ENCODE peak calls at places on chromosomes 6 and 20, in seven cellular contexts. One of them, this sample, is unnamed.

GRCh38 chr6:109290143-109290931 is 91.9 kb downstream of the CD164 start:
- DNase-seq in fibroblast of the aortic adventitia: no peak
- DNase-seq in stomach: no peak
- DNase-seq in MCF 10A: no peak
- DNase-seq in prostate gland: no peak
- DNase-seq in body of pancreas: no peak
- DNase-seq in foreskin fibroblast: no peak
- DNase-seq in this sample: no peak

GRCh38 chr6:126127662-126128061 is 141.3 kb downstream of the TRMT11 start:
- DNase-seq in fibroblast of the aortic adventitia: peak
- DNase-seq in stomach: no peak
- DNase-seq in MCF 10A: peak
- DNase-seq in prostate gland: no peak
- DNase-seq in body of pancreas: no peak
- DNase-seq in foreskin fibroblast: no peak
- DNase-seq in this sample: no peak

GRCh38 chr6:54419885-54420284 is 111.6 kb downstream of the TINAG start:
- DNase-seq in fibroblast of the aortic adventitia: peak
- DNase-seq in stomach: no peak
- DNase-seq in MCF 10A: peak
- DNase-seq in prostate gland: no peak
- DNase-seq in body of pancreas: no peak
- DNase-seq in foreskin fibroblast: peak
- DNase-seq in this sample: peak

GRCh38 chr20:44010162-44010704 is 95.6 kb downstream of the TOX2 start:
- DNase-seq in fibroblast of the aortic adventitia: no peak
- DNase-seq in stomach: no peak
- DNase-seq in MCF 10A: no peak
- DNase-seq in prostate gland: no peak
- DNase-seq in body of pancreas: no peak
- DNase-seq in foreskin fibroblast: no peak
- DNase-seq in this sample: no peak

GRCh38 chr20:53608456-53609413 is 15.1 kb upstream of the ZNF217 start:
- DNase-seq in fibroblast of the aortic adventitia: no peak
- DNase-seq in stomach: peak
- DNase-seq in MCF 10A: no peak
- DNase-seq in prostate gland: peak
- DNase-seq in body of pancreas: no peak
- DNase-seq in foreskin fibroblast: no peak
- DNase-seq in this sample: no peak

GRCh38 chr6:98824163-98824906 is 10.0 kb upstream of the POU3F2 start:
- DNase-seq in fibroblast of the aortic adventitia: no peak
- DNase-seq in stomach: no peak
- DNase-seq in MCF 10A: no peak
- DNase-seq in prostate gland: no peak
- DNase-seq in body of pancreas: no peak
- DNase-seq in foreskin fibroblast: no peak
- DNase-seq in this sample: no peak

GRCh38 chr6:118764766-118765165 is 113.4 kb upstream of the CEP85L start:
- DNase-seq in fibroblast of the aortic adventitia: no peak
- DNase-seq in stomach: no peak
- DNase-seq in MCF 10A: no peak
- DNase-seq in prostate gland: no peak
- DNase-seq in body of pancreas: no peak
- DNase-seq in foreskin fibroblast: no peak
- DNase-seq in this sample: no peak

GRCh38 chr20:51583073-51583472 is 40.6 kb upstream of the NFATC2 start:
- DNase-seq in fibroblast of the aortic adventitia: no peak
- DNase-seq in stomach: peak
- DNase-seq in MCF 10A: no peak
- DNase-seq in prostate gland: no peak
- DNase-seq in body of pancreas: no peak
- DNase-seq in foreskin fibroblast: no peak
- DNase-seq in this sample: no peak

GRCh38 chr20:38875170-38875993 is 50.8 kb upstream of the FAM83D start:
- DNase-seq in fibroblast of the aortic adventitia: no peak
- DNase-seq in stomach: no peak
- DNase-seq in MCF 10A: no peak
- DNase-seq in prostate gland: no peak
- DNase-seq in body of pancreas: no peak
- DNase-seq in foreskin fibroblast: no peak
- DNase-seq in this sample: no peak

GRCh38 chr6:24648276-24648675 is 2.3 kb upstream of the KIAA0319 start:
- DNase-seq in fibroblast of the aortic adventitia: no peak
- DNase-seq in stomach: no peak
- DNase-seq in MCF 10A: no peak
- DNase-seq in prostate gland: no peak
- DNase-seq in body of pancreas: no peak
- DNase-seq in foreskin fibroblast: no peak
- DNase-seq in this sample: no peak

GRCh38 chr6:4133941-4134838 is 1.2 kb downstream of the ECI2 start:
- DNase-seq in fibroblast of the aortic adventitia: peak
- DNase-seq in stomach: peak
- DNase-seq in MCF 10A: peak
- DNase-seq in prostate gland: peak
- DNase-seq in body of pancreas: peak
- DNase-seq in foreskin fibroblast: no peak
- DNase-seq in this sample: no peak

GRCh38 chr6:108029226-108029921 is 45.2 kb downstream of the OSTM1 start:
- DNase-seq in fibroblast of the aortic adventitia: no peak
- DNase-seq in stomach: no peak
- DNase-seq in MCF 10A: no peak
- DNase-seq in prostate gland: no peak
- DNase-seq in body of pancreas: no peak
- DNase-seq in foreskin fibroblast: no peak
- DNase-seq in this sample: no peak

GRCh38 chr6:3165631-3166534 is 8.5 kb upstream of the TUBB2A start:
- DNase-seq in fibroblast of the aortic adventitia: peak
- DNase-seq in stomach: no peak
- DNase-seq in MCF 10A: peak
- DNase-seq in prostate gland: no peak
- DNase-seq in body of pancreas: no peak
- DNase-seq in foreskin fibroblast: no peak
- DNase-seq in this sample: no peak

GRCh38 chr6:70669133-70669532 is 1.4 kb downstream of the SMAP1 start:
- DNase-seq in fibroblast of the aortic adventitia: peak
- DNase-seq in stomach: no peak
- DNase-seq in MCF 10A: peak
- DNase-seq in prostate gland: no peak
- DNase-seq in body of pancreas: no peak
- DNase-seq in foreskin fibroblast: no peak
- DNase-seq in this sample: no peak

GRCh38 chr6:66526061-66526460 is 819.0 kb upstream of the EYS start:
- DNase-seq in fibroblast of the aortic adventitia: no peak
- DNase-seq in stomach: no peak
- DNase-seq in MCF 10A: peak
- DNase-seq in prostate gland: no peak
- DNase-seq in body of pancreas: no peak
- DNase-seq in foreskin fibroblast: no peak
- DNase-seq in this sample: no peak

GRCh38 chr6:84183430-84183829 is 44.0 kb downstream of the CEP162 start:
- DNase-seq in fibroblast of the aortic adventitia: no peak
- DNase-seq in stomach: no peak
- DNase-seq in MCF 10A: no peak
- DNase-seq in prostate gland: no peak
- DNase-seq in body of pancreas: no peak
- DNase-seq in foreskin fibroblast: no peak
- DNase-seq in this sample: no peak

GRCh38 chr6:149834513-149835481 is 29.4 kb downstream of the LRP11 start:
- DNase-seq in fibroblast of the aortic adventitia: peak
- DNase-seq in stomach: peak
- DNase-seq in MCF 10A: peak
- DNase-seq in prostate gland: peak
- DNase-seq in body of pancreas: peak
- DNase-seq in foreskin fibroblast: no peak
- DNase-seq in this sample: no peak

DNA sequence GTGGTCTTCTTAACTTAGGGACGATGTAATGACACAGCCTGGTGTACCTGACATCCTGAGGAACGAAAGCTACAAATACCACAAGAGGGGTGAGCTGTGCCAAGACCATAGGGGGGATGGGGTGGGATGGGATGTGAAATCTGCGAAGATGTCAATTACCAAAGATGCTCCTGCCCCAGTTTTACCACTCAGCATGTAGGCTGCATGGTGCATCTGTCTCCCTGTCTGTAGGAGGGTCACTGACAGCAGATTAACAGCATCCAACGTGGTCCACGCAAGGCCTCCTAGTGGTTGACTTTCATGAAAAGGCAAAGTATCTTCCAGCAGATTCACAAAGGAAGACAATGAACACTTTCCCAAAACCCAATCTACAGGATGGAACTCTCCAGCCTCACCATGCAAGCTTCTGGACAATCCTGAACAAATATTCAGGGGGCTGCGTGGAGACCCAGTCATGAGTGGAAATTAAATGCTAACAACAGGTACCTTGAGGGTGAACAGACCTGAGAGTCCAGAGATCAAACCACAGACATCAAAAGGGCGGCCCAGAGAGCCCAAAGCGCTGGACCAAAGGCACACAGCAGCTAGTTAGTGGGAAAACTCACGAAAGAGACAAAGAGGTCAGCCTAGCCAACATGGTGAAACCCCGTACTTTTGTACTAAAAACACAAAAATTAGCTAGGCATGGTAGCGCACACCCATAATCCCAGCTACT is 44.4 kb downstream of the ZMYND8 start:
- DNase-seq in fibroblast of the aortic adventitia: no peak
- DNase-seq in stomach: no peak
- DNase-seq in MCF 10A: no peak
- DNase-seq in prostate gland: no peak
- DNase-seq in body of pancreas: no peak
- DNase-seq in foreskin fibroblast: no peak
- DNase-seq in this sample: no peak
- TF ChIP-seq CTCF in fibroblast of the aortic adventitia: no peak
- TF ChIP-seq CTCF in stomach: no peak
- TF ChIP-seq CTCF in MCF 10A: no peak
- TF ChIP-seq CTCF in prostate gland: no peak
- TF ChIP-seq CTCF in body of pancreas: no peak
- TF ChIP-seq CTCF in foreskin fibroblast: no peak
- TF ChIP-seq CTCF in this sample: no peak

DNA sequence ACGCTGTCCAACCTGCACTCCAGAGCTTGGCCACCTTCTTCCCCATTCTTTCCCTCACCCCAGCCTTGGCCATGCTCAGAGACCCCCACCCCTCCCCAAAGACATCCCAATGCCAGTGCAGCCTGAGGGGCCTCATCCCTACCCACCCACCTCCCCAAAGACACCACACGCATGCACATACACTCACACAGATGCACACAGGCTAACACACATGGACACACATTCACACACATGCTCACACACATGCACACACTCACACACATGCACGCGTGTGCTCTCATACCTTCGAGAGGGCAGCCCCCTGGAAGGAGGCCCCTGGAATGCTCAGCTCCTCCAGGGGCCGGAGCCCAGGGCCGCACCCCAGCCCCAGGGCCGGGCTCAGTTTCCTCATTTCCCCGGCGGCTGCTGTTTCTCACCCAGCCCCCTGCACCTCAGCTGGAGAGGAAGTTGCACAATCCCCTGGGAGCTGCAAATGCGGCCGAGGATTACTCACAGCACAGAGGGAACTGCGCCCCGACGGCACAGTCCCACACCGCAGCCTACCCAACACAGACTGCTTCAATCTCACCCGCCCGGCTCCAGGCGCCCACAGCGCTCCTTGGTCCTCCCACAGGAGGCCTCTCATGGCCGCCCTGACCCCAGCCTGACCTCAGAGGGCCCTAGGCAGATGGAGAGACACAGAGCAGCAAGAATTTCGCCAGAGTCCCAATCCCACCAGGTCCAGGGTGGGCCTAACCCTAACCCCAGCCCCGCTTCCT is 12.1 kb downstream of the TFEB start:
- DNase-seq in fibroblast of the aortic adventitia: peak
- DNase-seq in stomach: peak
- DNase-seq in MCF 10A: peak
- DNase-seq in prostate gland: peak
- DNase-seq in body of pancreas: peak
- DNase-seq in foreskin fibroblast: peak
- DNase-seq in this sample: peak
- TF ChIP-seq CTCF in fibroblast of the aortic adventitia: no peak
- TF ChIP-seq CTCF in stomach: no peak
- TF ChIP-seq CTCF in MCF 10A: no peak
- TF ChIP-seq CTCF in prostate gland: no peak
- TF ChIP-seq CTCF in body of pancreas: no peak
- TF ChIP-seq CTCF in foreskin fibroblast: no peak
- TF ChIP-seq CTCF in this sample: no peak

DNA sequence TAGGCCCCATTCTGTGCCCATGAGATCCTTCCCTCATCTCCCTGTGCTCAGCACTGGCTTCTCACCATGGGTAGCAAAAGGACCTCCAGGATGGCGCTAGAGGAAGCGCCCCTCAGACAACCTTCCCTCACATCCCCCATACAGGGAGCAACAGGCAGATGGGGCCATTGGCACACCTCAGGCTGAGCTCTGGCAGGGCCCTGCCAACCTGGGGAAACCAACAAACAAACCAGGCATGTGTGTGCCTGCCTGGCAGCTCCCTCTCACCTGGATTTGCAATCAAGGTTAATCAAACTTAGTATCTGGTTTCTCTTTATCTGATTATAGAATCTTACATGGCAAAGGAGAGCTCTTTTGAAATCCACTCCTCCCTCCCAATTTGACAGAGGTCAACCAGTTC is 134.9 kb downstream of the SLC23A2 start:
- DNase-seq in fibroblast of the aortic adventitia: no peak
- DNase-seq in stomach: no peak
- DNase-seq in MCF 10A: peak
- DNase-seq in prostate gland: peak
- DNase-seq in body of pancreas: no peak
- DNase-seq in foreskin fibroblast: no peak
- DNase-seq in this sample: no peak
- TF ChIP-seq CTCF in fibroblast of the aortic adventitia: no peak
- TF ChIP-seq CTCF in stomach: no peak
- TF ChIP-seq CTCF in MCF 10A: no peak
- TF ChIP-seq CTCF in prostate gland: no peak
- TF ChIP-seq CTCF in body of pancreas: no peak
- TF ChIP-seq CTCF in foreskin fibroblast: no peak
- TF ChIP-seq CTCF in this sample: no peak

DNA sequence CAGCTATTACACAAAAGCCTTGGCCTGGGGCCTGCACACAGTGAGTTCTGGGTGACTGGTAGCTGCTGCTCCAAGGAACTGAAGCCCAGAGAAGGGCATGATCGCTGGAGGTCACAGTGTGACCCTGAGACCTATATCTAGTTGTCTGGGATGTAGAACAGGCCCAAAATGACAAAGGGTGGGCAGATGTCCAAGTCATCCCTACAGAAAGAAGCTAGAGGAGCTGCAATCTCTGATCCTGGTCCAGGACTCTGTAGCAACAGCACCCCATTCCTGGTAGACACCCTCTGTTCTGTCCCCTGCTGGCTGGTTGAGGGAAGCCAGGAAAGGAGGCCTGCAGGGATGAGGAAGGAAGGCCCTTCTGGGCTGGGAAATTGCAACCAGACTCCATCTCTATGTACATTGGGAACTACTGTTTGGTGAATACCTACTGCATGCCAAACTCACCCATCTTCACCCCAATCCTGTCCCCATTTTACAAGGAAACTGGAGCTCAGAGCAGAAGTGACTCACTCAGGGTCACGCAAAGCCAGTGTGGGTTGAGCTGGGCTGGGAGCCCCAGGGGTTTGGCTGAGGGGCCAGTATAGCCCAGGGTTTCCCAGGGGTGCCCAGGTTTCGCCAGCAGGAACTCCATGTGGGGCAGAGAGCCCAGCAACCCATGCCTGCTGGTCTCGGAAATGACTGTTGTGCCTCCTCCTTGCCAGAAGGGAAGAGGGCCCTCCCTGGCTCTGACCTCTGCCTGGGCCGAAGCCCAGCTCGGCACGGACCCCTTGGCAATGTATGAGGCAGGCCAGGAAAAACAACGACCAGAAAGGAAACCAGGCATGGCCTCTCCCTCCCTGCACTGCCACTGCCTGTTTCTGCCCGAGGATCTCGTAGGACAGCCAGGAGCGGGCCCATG is 44.9 kb upstream of the TLDC2 start:
- DNase-seq in fibroblast of the aortic adventitia: peak
- DNase-seq in stomach: no peak
- DNase-seq in MCF 10A: peak
- DNase-seq in prostate gland: no peak
- DNase-seq in body of pancreas: no peak
- DNase-seq in foreskin fibroblast: peak
- DNase-seq in this sample: no peak
- TF ChIP-seq CTCF in fibroblast of the aortic adventitia: peak
- TF ChIP-seq CTCF in stomach: peak
- TF ChIP-seq CTCF in MCF 10A: no peak
- TF ChIP-seq CTCF in prostate gland: no peak
- TF ChIP-seq CTCF in body of pancreas: no peak
- TF ChIP-seq CTCF in foreskin fibroblast: peak
- TF ChIP-seq CTCF in this sample: peak

This sample was measured in AG09319.